ENCODE peak calls at places on chromosomes 1 and 21, in five cellular contexts. S is tibial artery, B is GM12865, W is adrenal gland, L is lower leg skin. K is an unnamed sample.

GRCh38 chr1:159172599-159173291 is 1.3 kb downstream of the CADM3 start:
- DNase-seq in W (no peak), L (no peak), B (no peak), S (no peak), K (no peak)

GRCh38 chr1:197093226-197093887 is 26.3 kb upstream of the F13B start:
- DNase-seq in B (no peak), S (no peak), W (no peak), L (no peak), K (no peak)

GRCh38 chr1:230313453-230314141 is 112.5 kb downstream of the PGBD5 start:
- DNase-seq in W (no peak), B (no peak), S (no peak), L (no peak), K (no peak)

GRCh38 chr21:35086357-35086756 is 37.3 kb upstream of the RUNX1 start:
- DNase-seq in W (no peak), L (no peak), B (no peak), S (no peak), K (no peak)

GRCh38 chr1:18041107-18041506 is 66.5 kb upstream of the IGSF21 start:
- DNase-seq in B (peak), W (peak), L (peak), S (no peak), K (no peak)

GRCh38 chr1:194829492-194829891 is 1643.1 kb upstream of the B3GALT2 start:
- DNase-seq in W (no peak), S (no peak), L (no peak), B (no peak), K (no peak)

GRCh38 chr1:3126756-3127718 is 58.0 kb downstream of the PRDM16 start:
- DNase-seq in W (no peak), L (no peak), B (no peak), S (no peak), K (no peak)

GRCh38 chr1:33975961-33976360 is 112.1 kb downstream of the HMGB4 start:
- DNase-seq in S (no peak), B (no peak), L (no peak), W (no peak), K (no peak)

GRCh38 chr1:216425577-216425976 is 2.3 kb upstream of the USH2A start:
- DNase-seq in B (no peak), L (no peak), W (no peak), S (no peak), K (no peak)

GRCh38 chr1:184827600-184828368 is 73.1 kb upstream of the EDEM3 start:
- DNase-seq in B (no peak), L (no peak), W (no peak), S (no peak), K (no peak)

GRCh38 chr1:16352842-16353535 is 709 bp upstream of the FBXO42 start:
- DNase-seq in B (peak), W (peak), L (no peak), S (peak), K (no peak)

GRCh38 chr1:9758559-9759121 is 65.1 kb downstream of the CLSTN1 start:
- DNase-seq in S (no peak), B (no peak), L (no peak), W (no peak), K (no peak)

GRCh38 chr1:55418208-55418607 is 203.0 kb upstream of the USP24 start:
- DNase-seq in W (no peak), L (no peak), B (no peak), S (no peak), K (no peak)

GRCh38 chr1:7827134-7827955 is 25.5 kb downstream of the UTS2 start:
- DNase-seq in B (no peak), L (no peak), S (no peak), W (peak), K (peak)

GRCh38 chr1:32801096-32801713 is 16.0 kb downstream of the YARS1 start:
- DNase-seq in W (peak), S (no peak), B (no peak), L (no peak), K (no peak)

GRCh38 chr21:17402885-17403477 is 109.9 kb upstream of the CXADR start:
- DNase-seq in L (no peak), B (no peak), W (no peak), S (no peak), K (no peak)

GRCh38 chr21:41663805-41664788 is 102.8 kb downstream of the RIPK4 start:
- DNase-seq in S (peak), B (peak), W (peak), L (no peak), K (no peak)

GRCh38 chr1:62539028-62539447 is 58.3 kb upstream of the ANGPTL3 start:
- DNase-seq in L (no peak), W (no peak), B (no peak), S (no peak), K (no peak)

GRCh38 chr1:25695066-25695990 is 78.7 kb downstream of the MAN1C1 start:
- DNase-seq in W (peak), B (no peak), L (peak), S (peak), K (no peak)

GRCh38 chr21:44425307-44425894 is 29.9 kb upstream of the LRRC3 start:
- DNase-seq in W (no peak), S (peak), L (no peak), B (no peak), K (no peak)

GRCh38 chr1:200298242-200298641 is 111.6 kb downstream of the ZNF281 start:
- DNase-seq in L (no peak), W (no peak), B (no peak), S (no peak), K (no peak)

GRCh38 chr1:45012639-45013278 is 705 bp downstream of the UROD start:
- DNase-seq in S (peak), W (peak), B (peak), L (peak), K (no peak)

GRCh38 chr1:109379422-109379821 is 18.3 kb downstream of the SORT1 start:
- DNase-seq in S (no peak), L (no peak), B (no peak), W (no peak), K (no peak)

GRCh38 chr1:93137604-93138292 is 42.5 kb downstream of the TMED5 start:
- DNase-seq in B (no peak), W (no peak), L (no peak), S (no peak), K (no peak)

GRCh38 chr1:107460009-107460408 is 319.2 kb downstream of the NTNG1 start:
- DNase-seq in S (no peak), W (no peak), L (no peak), B (peak), K (no peak)

GRCh38 chr1:119882172-119883029 is 13.9 kb downstream of the ADAM30 start:
- DNase-seq in L (no peak), B (no peak), S (no peak), W (no peak), K (no peak)

DNA sequence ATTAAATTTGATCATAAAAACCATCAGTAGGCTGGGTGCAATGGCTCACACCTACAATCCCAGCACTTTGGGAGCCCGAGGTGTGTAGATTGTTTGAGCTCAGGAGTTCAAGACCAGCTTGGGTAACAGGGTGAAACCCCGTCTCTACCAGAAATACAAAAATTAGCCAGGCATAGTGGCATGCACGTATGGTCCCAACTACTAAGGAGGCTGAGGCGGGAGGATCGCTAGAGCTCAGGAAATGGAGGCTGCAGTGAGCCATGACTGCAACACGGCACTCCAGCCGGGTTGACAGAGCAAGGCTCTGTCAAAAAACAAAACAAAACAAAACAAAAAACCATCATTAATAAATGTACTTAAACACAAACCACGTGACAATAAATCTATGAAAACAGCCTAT is 61.0 kb downstream of the ARID4B start:
- DNase-seq in B (no peak), S (no peak), L (no peak), W (no peak), K (no peak)
- TF ChIP-seq CTCF in B (no peak), S (no peak), L (no peak), W (no peak), K (no peak)

DNA sequence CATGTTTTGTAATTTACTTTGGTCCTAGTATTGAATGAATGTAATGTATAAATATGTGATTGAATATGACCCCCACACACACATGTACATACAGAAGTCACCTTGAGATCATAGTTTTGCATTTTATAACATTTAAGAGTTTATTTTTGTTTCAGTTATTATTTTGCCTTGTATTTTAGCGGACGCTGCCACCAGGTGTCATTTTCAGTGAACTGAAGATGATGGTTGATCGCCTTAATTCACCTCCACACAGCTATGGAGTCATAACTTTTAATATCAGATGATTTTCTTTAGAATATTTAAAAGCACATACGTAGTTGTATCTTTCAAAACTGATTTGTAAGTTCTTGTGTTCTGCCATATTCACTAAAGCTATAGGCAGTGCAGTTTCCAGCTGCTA is 130.4 kb downstream of the DYRK1A start:
- DNase-seq in W (no peak), L (no peak), B (no peak), S (no peak), K (no peak)
- TF ChIP-seq CTCF in W (peak), L (no peak), B (no peak), S (peak), K (peak)

DNA sequence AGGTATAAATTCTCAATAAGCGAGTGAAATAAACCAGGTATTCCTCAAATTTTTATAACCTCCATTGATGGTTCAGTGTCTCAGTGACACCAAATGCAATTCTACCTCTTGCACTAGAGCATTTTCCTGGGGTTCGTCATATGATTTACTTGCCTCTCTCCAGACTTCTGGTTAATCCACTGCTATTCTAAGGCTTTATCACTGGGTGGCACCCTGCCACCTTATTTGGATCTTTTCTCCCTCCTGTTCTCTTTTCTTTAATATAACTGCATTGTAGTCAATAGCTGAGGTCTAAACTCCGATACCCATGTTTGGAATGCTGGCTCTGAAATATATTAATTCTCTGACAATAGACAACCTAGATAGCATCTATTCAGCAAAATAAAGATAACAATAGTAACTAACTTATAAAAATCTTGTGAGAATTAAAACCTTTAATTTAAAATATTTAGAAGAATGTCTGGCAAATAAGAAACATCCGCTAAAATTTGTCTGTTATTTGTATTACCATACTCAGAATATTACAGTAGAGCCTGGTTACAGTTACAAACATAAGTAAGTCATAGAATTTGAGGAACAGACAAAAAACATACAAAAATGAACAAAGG is 436.4 kb downstream of the PLA2G4A start:
- DNase-seq in B (peak), W (peak), L (no peak), S (no peak), K (no peak)
- TF ChIP-seq CTCF in B (peak), W (peak), L (no peak), S (no peak), K (no peak)

GRCh38 chr1:175163702-175164101 is 28.9 kb downstream of the KIAA0040 start:
- DNase-seq in B (no peak), W (no peak), S (no peak), L (no peak), K (no peak)
- TF ChIP-seq CTCF in B (no peak), W (no peak), S (no peak), L (no peak), K (no peak)

DNA sequence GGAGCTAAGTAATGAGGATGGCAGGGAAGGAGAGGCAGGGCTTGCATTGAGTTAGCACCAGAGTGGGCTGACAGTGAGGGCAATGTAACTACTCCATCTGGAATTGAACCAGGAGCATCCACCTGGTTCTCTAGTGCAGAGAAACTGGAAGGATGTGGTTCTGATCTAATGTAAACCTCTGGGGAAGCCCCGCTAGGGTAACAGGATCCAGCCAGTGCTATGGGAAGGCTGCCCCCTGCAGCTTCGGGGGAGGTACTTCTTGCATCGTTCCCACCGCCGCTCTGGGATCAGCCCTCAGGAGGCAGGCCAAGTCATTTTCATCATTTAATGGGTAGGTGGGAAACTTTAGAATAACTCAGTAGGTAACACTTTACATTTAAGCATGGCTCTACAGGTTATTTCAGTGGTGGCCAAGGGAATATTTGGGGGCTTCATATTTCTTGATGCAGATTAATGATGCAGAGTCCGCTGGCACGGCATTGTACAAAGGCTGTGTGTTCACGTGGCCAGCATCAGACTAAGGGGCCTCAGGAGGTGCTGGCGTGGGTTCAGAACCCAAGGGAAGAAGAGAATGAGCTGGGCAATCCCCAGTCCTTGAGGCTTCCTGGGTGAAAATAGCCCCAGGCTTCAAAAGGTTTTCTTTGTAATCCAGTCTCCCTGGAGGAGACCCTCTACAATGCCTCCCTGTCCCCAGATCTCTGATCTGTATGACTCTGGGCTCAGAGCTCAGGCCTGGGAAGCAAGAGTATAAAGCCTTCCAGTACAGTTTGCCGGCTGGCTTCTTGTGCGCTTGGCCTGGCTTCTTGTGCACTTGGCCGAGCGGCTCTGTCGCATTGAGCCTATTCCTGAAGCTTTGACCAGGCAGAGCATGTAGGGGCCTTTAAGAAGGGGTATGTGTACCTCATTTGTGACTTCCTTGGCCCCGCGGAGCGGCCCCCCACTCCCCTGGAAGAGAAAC is 26.4 kb upstream of the KAZN start:
- DNase-seq in B (peak), S (no peak), W (no peak), L (no peak), K (no peak)
- TF ChIP-seq CTCF in B (peak), S (no peak), W (no peak), L (no peak), K (no peak)

DNA sequence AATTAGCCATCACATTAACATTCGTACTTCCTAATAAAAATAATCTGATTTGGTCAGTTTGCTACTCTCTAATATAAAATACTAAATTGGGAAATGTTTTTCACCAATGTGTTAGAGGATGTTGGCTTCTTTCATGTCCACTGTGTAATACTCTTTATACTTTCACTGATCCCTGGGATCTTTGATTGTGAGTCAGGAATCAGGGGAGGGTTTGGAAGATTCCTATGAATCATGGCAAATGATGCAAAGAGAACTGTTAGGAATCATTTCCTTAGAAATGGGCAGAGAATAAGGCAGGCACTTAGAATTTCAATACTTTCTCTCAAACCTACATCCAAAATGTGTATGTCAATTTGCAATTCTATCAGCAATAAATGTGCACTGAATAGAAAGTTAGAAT is 31.0 kb downstream of the KRTAP24-1 start:
- DNase-seq in L (no peak), B (no peak), W (no peak), S (no peak), K (no peak)
- TF ChIP-seq CTCF in L (no peak), B (no peak), W (no peak), S (no peak), K (no peak)

DNA sequence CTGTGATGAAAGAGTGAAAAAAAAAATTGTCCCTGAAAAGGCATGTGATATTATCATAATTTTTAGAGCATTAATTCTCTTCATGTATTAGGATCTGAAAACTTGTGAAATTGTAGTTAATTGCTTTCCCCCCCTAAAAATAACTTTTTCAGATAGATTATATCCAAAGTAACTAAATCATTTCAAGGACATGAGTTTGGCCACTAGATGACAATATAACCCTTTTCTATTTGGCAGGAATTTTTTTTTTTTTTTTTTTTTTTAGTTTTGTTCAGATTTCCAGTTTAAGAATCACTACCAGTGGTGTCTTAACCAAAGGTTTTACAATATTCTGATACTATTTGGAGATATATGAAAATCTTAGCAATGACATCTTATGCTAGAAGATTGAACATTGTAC is 370.8 kb downstream of the AMY1C start:
- DNase-seq in B (no peak), W (no peak), L (no peak), S (no peak), K (no peak)
- TF ChIP-seq CTCF in B (no peak), W (peak), L (no peak), S (no peak), K (no peak)

K was measured in CD4-positive, alpha-beta T cell.